ENCODE peak calls at places on chromosomes 4 and X, in six cellular contexts. M, P, K, R, G and E are unnamed samples.

GRCh38 chr4:142128529-142128928 is 492.1 kb downstream of the IL15 start:
- DNase-seq in M (no peak), P (no peak), K (no peak), R (no peak), G (no peak), E (no peak)

GRCh38 chr4:76494243-76494642 is 59.2 kb downstream of the SHROOM3 start:
- DNase-seq in M (no peak), P (no peak), K (no peak), R (no peak), G (no peak), E (no peak)

GRCh38 chr4:15990570-15991285 is 27.8 kb upstream of the FGFBP2 start:
- DNase-seq in M (no peak), P (no peak), K (no peak), R (no peak), G (no peak), E (no peak)

GRCh38 chr4:78693777-78694456 is 82.2 kb upstream of the BMP2K start:
- DNase-seq in M (no peak), P (no peak), K (no peak), R (no peak), G (no peak), E (peak; percentile 33)

GRCh38 chr4:148263127-148263526 is 179.1 kb downstream of the NR3C2 start:
- DNase-seq in M (no peak), P (no peak), K (no peak), R (no peak), G (no peak), E (no peak)

GRCh38 chrX:135304741-135305140 is 4.5 kb upstream of the ETDC start:
- DNase-seq in M (no peak), P (no peak), K (no peak), R (no peak), G (no peak), E (no peak)

GRCh38 chr4:106541253-106541652 is 172.7 kb upstream of the GIMD1 start:
- DNase-seq in M (no peak), P (no peak), K (no peak), R (no peak), G (no peak), E (peak; percentile 27)

GRCh38 chr4:60656171-60656570 is 544.0 kb upstream of the ADGRL3 start:
- DNase-seq in M (no peak), P (no peak), K (no peak), R (no peak), G (no peak), E (no peak)

GRCh38 chr4:81404294-81404693 is 67.4 kb downstream of the RASGEF1B start:
- DNase-seq in M (no peak), P (no peak), K (no peak), R (no peak), G (no peak), E (peak; percentile 15)

GRCh38 chr4:125991398-125991797 is 676.6 kb downstream of the FAT4 start:
- DNase-seq in M (no peak), P (no peak), K (no peak), R (no peak), G (no peak), E (no peak)

GRCh38 chr4:102518703-102519131 is 17.6 kb downstream of the NFKB1 start:
- DNase-seq in M (no peak), P (no peak), K (no peak), R (no peak), G (no peak), E (no peak)

GRCh38 chrX:3428762-3429161 is 82.3 kb upstream of the MXRA5 start:
- DNase-seq in M (no peak), P (no peak), K (no peak), R (no peak), G (no peak), E (no peak)

GRCh38 chr4:168059251-168059650 is 33.1 kb upstream of the ANXA10 start:
- DNase-seq in M (no peak), P (no peak), K (no peak), R (no peak), G (no peak), E (peak; percentile 5)

GRCh38 chrX:29662101-29662500 is 553.3 kb upstream of the MAGEB2 start:
- DNase-seq in M (no peak), P (no peak), K (no peak), R (no peak), G (no peak), E (peak; percentile 84)

GRCh38 chr4:139841464-139842195 is 176.0 kb downstream of the MGST2 start:
- DNase-seq in M (no peak), P (no peak), K (peak; percentile 75), R (no peak), G (no peak), E (no peak)

GRCh38 chrX:118742176-118742575 is 14.8 kb downstream of the IL13RA1 start:
- DNase-seq in M (no peak), P (no peak), K (no peak), R (no peak), G (no peak), E (no peak)

GRCh38 chr4:119666653-119667091 is 38.1 kb upstream of the PDE5A start:
- DNase-seq in M (no peak), P (no peak), K (no peak), R (no peak), G (no peak), E (no peak)

GRCh38 chr4:107721436-107722090 is 1.5 kb upstream of the PAPSS1 start:
- DNase-seq in M (no peak), P (peak; percentile 64), K (no peak), R (peak; percentile 77), G (no peak), E (no peak)

GRCh38 chrX:153411255-153411987 is at the start of gene ZFP92:
- DNase-seq in M (peak; percentile 38), P (no peak), K (no peak), R (peak; percentile 85), G (no peak), E (no peak)

GRCh38 chr4:149897784-149898183 is 82.1 kb upstream of the IQCM start:
- DNase-seq in M (no peak), P (peak; percentile 17), K (no peak), R (no peak), G (no peak), E (peak; percentile 47)

GRCh38 chr4:22607382-22607781 is 85.4 kb upstream of the GBA3 start:
- DNase-seq in M (peak; percentile 23), P (peak; percentile 30), K (peak; percentile 33), R (peak; percentile 47), G (no peak), E (peak; percentile 69)

GRCh38 chr4:23768541-23768940 is 121.3 kb downstream of the PPARGC1A start:
- DNase-seq in M (no peak), P (no peak), K (no peak), R (no peak), G (no peak), E (peak; percentile 59)

GRCh38 chrX:115214151-115214550 is 19.7 kb downstream of the LRCH2 start:
- DNase-seq in M (no peak), P (no peak), K (no peak), R (no peak), G (no peak), E (no peak)

GRCh38 chrX:119686087-119686639 is 6.8 kb downstream of the SEPTIN6 start:
- DNase-seq in M (no peak), P (peak; percentile 41), K (no peak), R (no peak), G (no peak), E (no peak)

GRCh38 chr4:91958651-91959050 is 345.1 kb upstream of the GRID2 start:
- DNase-seq in M (no peak), P (no peak), K (no peak), R (no peak), G (no peak), E (no peak)

DNA sequence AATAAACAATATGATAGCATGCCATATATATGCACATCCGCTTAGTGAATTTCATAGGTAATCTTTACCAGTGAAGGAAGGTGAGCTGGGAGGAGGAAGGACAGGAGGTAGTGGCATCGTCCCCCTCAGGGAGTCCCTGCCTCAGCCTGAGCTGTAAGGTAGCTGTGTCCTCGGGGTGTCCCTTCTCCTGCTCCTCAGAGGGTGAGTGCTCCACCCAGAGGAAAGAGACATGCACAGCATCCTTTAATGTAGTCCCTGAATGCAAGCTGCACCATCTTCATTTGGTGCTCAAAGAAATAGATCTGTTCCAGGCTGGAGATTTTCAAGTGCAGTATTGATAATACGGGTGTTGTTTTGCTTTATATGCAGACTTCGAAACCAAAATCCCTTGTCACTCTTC is 330.4 kb upstream of the SFRP2 start:
- DNase-seq in M (no peak), P (no peak), K (no peak), R (no peak), G (no peak), E (no peak)
- TF ChIP-seq CTCF in M (no peak), P (no peak), K (no peak), R (no peak), G (no peak), E (no peak)

GRCh38 chr4:72427022-72427421 is 142.0 kb downstream of the ADAMTS3 start:
- DNase-seq in M (no peak), P (no peak), K (no peak), R (no peak), G (no peak), E (no peak)

GRCh38 chr4:72432282-72432681 is 136.7 kb downstream of the ADAMTS3 start:
- DNase-seq in M (no peak), P (no peak), K (no peak), R (no peak), G (no peak), E (no peak)

GRCh38 chr4:72429397-72429889 is 139.6 kb downstream of the ADAMTS3 start:
- DNase-seq in M (no peak), P (no peak), K (no peak), R (no peak), G (no peak), E (no peak)

GRCh38 chr4:72430050-72430449 is 139.0 kb downstream of the ADAMTS3 start:
- DNase-seq in M (no peak), P (no peak), K (no peak), R (no peak), G (no peak), E (peak; percentile 51)

DNA sequence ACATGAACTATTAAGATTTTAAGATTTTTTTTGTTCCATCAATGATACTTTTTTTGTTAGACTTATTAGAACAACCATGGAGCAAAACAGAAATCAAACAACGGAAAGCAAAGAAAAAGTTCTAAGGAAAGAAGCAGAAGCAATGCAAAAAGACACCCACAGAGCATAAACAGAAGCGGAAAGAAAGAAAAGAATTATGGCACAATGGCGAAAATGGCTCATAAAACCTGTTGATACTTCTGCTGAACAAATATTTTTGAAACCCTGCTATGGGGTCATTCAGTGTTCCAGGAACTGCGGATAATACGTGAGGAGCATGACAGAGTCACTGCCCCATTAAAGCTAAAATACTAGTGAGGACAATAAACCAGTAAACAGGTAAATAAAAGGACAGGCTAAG is 138.0 kb downstream of the ADAMTS3 start:
- DNase-seq in M (no peak), P (no peak), K (no peak), R (no peak), G (no peak), E (no peak)
- TF ChIP-seq CTCF in M (no peak), P (no peak), K (no peak), R (no peak), G (no peak), E (no peak)

GRCh38 chr4:41877020-41877796 is 58.0 kb upstream of the TMEM33 start:
- DNase-seq in M (no peak), P (no peak), K (no peak), R (no peak), G (no peak), E (no peak)
- TF ChIP-seq CTCF in M (no peak), P (no peak), K (no peak), R (no peak), G (no peak), E (no peak)

DNA sequence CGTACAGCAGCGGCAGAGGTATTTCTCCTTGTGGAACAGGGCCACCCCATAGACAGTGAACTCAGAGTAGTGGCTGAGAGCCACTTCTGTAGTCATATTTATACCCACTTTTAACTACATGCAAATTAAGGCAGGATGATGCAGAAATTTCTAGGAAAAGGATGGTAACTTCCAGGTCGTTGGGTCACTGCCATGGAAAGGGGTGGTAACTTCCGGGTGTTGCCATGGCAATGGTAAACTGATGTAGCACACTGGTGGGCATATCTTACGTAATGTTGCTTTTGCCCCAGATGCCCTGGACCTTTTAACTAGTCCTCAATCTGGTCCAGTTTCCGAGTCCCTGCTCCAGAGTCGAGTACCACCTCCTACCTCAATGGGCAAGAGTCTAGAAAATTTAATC is 154.8 kb upstream of the AGA start:
- DNase-seq in M (no peak), P (no peak), K (no peak), R (no peak), G (no peak), E (no peak)
- TF ChIP-seq CTCF in M (no peak), P (no peak), K (no peak), R (no peak), G (no peak), E (no peak)